ENCODE peak calls at places on chromosomes 12 and 14, in six cellular contexts. U is BE2C, K is GM12891, H is lung microvascular endothelial cell, Q is anterior cingulate cortex, V is T-helper 17 cell. Y is an unnamed sample.

GRCh38 chr12:25553083-25553482 is at the start of gene LMNTD1:
- DNase-seq in V (no peak), H (no peak), U (no peak), K (no peak), Q (no peak), Y (peak; percentile 66)

GRCh38 chr12:5232826-5233500 is 189.3 kb downstream of the KCNA5 start:
- DNase-seq in K (no peak), V (no peak), H (no peak), Q (no peak), U (no peak), Y (no peak)

GRCh38 chr14:61467281-61467680 is 145.9 kb downstream of the PRKCH start:
- DNase-seq in U (no peak), K (no peak), Q (no peak), V (no peak), H (no peak), Y (no peak)

GRCh38 chr12:24751181-24751580 is 197.7 kb downstream of the BCAT1 start:
- DNase-seq in H (no peak), Q (no peak), K (no peak), U (no peak), V (no peak), Y (no peak)

GRCh38 chr12:116370004-116370404 is 92.5 kb upstream of the MED13L start:
- DNase-seq in H (peak; percentile 14), V (no peak), Q (no peak), U (no peak), K (no peak), Y (peak; percentile 94)

GRCh38 chr14:60722163-60722835 is 1.9 kb downstream of the SIX4 start:
- DNase-seq in V (no peak), H (peak; percentile 37), K (peak; percentile 46), Q (no peak), U (peak; percentile 43), Y (peak; percentile 31)

GRCh38 chr12:6074394-6074793 is 50.1 kb downstream of the VWF start:
- DNase-seq in Q (no peak), U (no peak), V (no peak), K (no peak), H (peak; percentile 51), Y (no peak)

GRCh38 chr14:67514650-67515385 is 18.3 kb upstream of the PLEKHH1 start:
- DNase-seq in Q (no peak), U (peak; percentile 20), K (peak; percentile 63), V (peak; percentile 33), H (peak; percentile 47), Y (peak; percentile 30)

GRCh38 chr12:87676726-87677125 is 352.5 kb downstream of the C12orf50 start:
- DNase-seq in Q (no peak), V (no peak), H (no peak), K (no peak), U (no peak), Y (no peak)

GRCh38 chr12:82479511-82479910 is 121.2 kb downstream of the METTL25 start:
- DNase-seq in U (no peak), Q (no peak), V (no peak), H (peak; percentile 63), K (no peak), Y (peak; percentile 63)

GRCh38 chr12:4859478-4860210 is 50.1 kb upstream of the KCNA1 start:
- DNase-seq in V (no peak), H (no peak), U (no peak), K (no peak), Q (no peak), Y (no peak)

GRCh38 chr12:57135939-57136338 is 7.7 kb downstream of the LRP1 start:
- DNase-seq in K (no peak), V (no peak), U (no peak), H (no peak), Q (peak; percentile 60), Y (no peak)

Y was measured in amniotic epithelial cell.